ENCODE peak calls at places on chromosomes 5 and 9, in four cellular contexts. T is brain microvascular endothelial cell, Y is cardiac muscle cell, V is H1. N is an unnamed sample.

GRCh38 chr9:126389958-126390357 is 63.3 kb downstream of the MVB12B start:
- DNase-seq in T (no peak), Y (no peak), V (no peak), N (no peak)

GRCh38 chr5:65483474-65484346 is 2.0 kb upstream of the ADAMTS6 start:
- DNase-seq in T (peak), Y (peak), V (no peak), N (no peak)

GRCh38 chr9:98020471-98021145 is 35.9 kb upstream of the NANS start:
- DNase-seq in T (no peak), Y (no peak), V (no peak), N (peak)

GRCh38 chr5:19241690-19242089 is 746.3 kb downstream of the CDH18 start:
- DNase-seq in T (no peak), Y (no peak), V (no peak), N (no peak)

GRCh38 chr5:94969174-94969573 is 315.7 kb downstream of the MCTP1 start:
- DNase-seq in T (peak), Y (peak), V (no peak), N (no peak)

GRCh38 chr9:134606951-134607733 is 34.5 kb upstream of the COL5A1 start:
- DNase-seq in T (no peak), Y (no peak), V (peak), N (peak)

GRCh38 chr9:92977279-92977678 is 30.0 kb downstream of the FGD3 start:
- DNase-seq in T (no peak), Y (no peak), V (no peak), N (peak)

GRCh38 chr5:132012385-132013005 is 1.0 kb upstream of the ACSL6 start:
- DNase-seq in T (peak), Y (peak), V (peak), N (peak)

GRCh38 chr5:2439608-2440007 is 311.9 kb downstream of the IRX2 start:
- DNase-seq in T (no peak), Y (no peak), V (no peak), N (no peak)

GRCh38 chr9:124849801-124850200 is 3.5 kb upstream of the WDR38 start:
- DNase-seq in T (peak), Y (peak), V (no peak), N (no peak)

GRCh38 chr9:92739346-92740014 is 25.2 kb downstream of the BICD2 start:
- DNase-seq in T (no peak), Y (no peak), V (no peak), N (no peak)

GRCh38 chr5:6715271-6715670 is 2.0 kb downstream of the TENT4A start:
- DNase-seq in T (no peak), Y (no peak), V (no peak), N (peak)

GRCh38 chr9:91771027-91771426 is 179.0 kb downstream of the ROR2 start:
- DNase-seq in T (peak), Y (peak), V (no peak), N (no peak)

GRCh38 chr9:129078691-129079503 is 2.0 kb upstream of the DOLPP1 start:
- DNase-seq in T (no peak), Y (no peak), V (no peak), N (no peak)

GRCh38 chr5:66769839-66770617 is 173.8 kb downstream of the MAST4 start:
- DNase-seq in T (no peak), Y (peak), V (peak), N (no peak)
- TF ChIP-seq CTCF in T (peak), Y (peak), V (peak), N (peak)

GRCh38 chr5:151408633-151409243 is 38.7 kb upstream of the SLC36A1 start:
- DNase-seq in T (no peak), Y (no peak), V (no peak), N (no peak)

GRCh38 chr5:151405334-151405872 is 42.0 kb upstream of the SLC36A1 start:
- DNase-seq in T (no peak), Y (no peak), V (no peak), N (no peak)

GRCh38 chr5:151406322-151406947 is 41.0 kb upstream of the SLC36A1 start:
- DNase-seq in T (peak), Y (peak), V (no peak), N (no peak)
- TF ChIP-seq CTCF in T (peak), Y (peak), V (peak), N (peak)

GRCh38 chr9:9598723-9599122 is 1014.1 kb downstream of the PTPRD start:
- DNase-seq in T (no peak), Y (no peak), V (no peak), N (no peak)
- TF ChIP-seq CTCF in T (no peak), Y (no peak), V (peak), N (no peak)

DNA sequence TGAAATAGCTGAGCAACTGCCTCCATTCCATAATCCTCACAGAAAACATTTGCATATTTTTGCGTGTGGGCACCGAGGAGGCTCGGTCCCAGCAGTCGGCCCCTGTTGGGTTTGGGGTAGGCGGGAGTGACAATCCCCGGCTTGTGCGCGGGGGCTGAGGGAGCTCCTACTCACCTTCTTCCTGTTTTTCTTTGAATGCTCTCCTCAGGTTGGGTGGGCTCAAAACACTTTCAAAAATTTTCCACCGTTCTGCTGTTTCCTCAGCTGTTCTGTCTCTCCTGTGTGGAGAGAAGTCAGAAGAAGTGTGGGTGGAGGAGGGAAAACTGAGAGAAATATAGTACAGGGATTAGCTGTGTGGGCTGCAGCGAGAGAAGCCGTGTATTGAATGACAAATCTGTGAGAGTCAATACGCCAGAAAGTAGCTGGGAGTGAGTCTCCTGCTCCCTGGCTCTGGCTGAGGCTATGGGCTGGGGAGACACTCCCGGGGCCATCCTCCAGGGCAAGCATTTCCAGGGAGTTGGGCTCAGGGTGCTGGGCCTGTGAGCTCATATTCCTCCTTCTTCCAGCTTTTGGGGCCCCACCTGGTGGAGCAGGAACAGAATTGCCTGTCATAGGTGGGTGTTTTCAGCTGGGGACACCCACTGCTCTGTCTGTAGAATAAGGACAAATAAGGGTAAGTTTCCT is 84.7 kb downstream of the CMYA5 start:
- DNase-seq in T (no peak), Y (peak), V (peak), N (no peak)
- TF ChIP-seq CTCF in T (peak), Y (peak), V (peak), N (peak)

GRCh38 chr5:69364414-69364813 is 4.9 kb downstream of the AK6 start:
- DNase-seq in T (peak), Y (peak), V (no peak), N (no peak)
- TF ChIP-seq CTCF in T (peak), Y (peak), V (no peak), N (peak)

DNA sequence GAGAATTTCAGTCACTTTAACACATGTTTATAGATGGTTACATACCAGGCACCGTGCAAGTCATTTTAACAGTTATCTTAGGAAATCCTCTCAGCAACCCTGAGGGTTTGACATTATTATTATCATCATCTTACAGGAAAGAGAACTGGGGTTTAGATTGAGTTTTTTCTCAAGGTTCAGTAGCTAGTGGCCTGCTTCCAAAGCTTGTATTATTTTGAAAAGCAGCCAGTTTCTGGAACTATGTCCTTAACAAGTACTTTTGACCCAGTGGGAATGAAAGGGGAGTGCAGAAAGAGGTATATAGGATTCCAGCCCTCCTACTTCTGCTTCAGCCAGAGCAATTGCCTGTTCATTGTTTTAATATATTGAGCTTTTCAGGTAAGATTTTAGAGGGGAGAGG is 157.5 kb downstream of the COMMD10 start:
- DNase-seq in T (no peak), Y (peak), V (no peak), N (no peak)
- TF ChIP-seq CTCF in T (no peak), Y (no peak), V (no peak), N (no peak)

N was measured in osteocyte.